ENCODE peak calls at places on chromosomes 5 and 9, in five cellular contexts. G is hepatocyte, R is right atrium auricular region, Q is A673, E is lower lobe of right lung. B is an unnamed sample.
A peak's percentile ranks its signal among the peaks of the same experiment; 100 is the strongest.

GRCh38 chr5:179530069-179530998 is 20.0 kb upstream of the RUFY1 start:
- DNase-seq in R (peak; percentile 63), Q (no peak), E (peak; percentile 79), G (peak; percentile 75), B (no peak)

GRCh38 chr9:132780230-132781007 is 97.7 kb downstream of the AK8 start:
- DNase-seq in E (no peak), R (no peak), Q (no peak), G (no peak), B (no peak)

GRCh38 chr5:140311011-140311467 is 8.1 kb upstream of the PFDN1 start:
- DNase-seq in R (no peak), G (peak; percentile 78), E (no peak), Q (peak; percentile 79), B (peak; percentile 22)

GRCh38 chr5:1246711-1247431 is 21.7 kb downstream of the SLC6A18 start:
- DNase-seq in R (no peak), E (no peak), Q (peak; percentile 61), G (peak; percentile 81), B (peak; percentile 62)

GRCh38 chr5:87048156-87048555 is 219.5 kb upstream of the RASA1 start:
- DNase-seq in Q (peak; percentile 18), G (no peak), E (no peak), R (no peak), B (no peak)

GRCh38 chr5:1516615-1517601 is 6.9 kb downstream of the LPCAT1 start:
- DNase-seq in E (peak; percentile 64), R (peak; percentile 57), Q (no peak), G (no peak), B (no peak)

GRCh38 chr5:170571331-170571731 is 67.5 kb downstream of the KCNIP1 start:
- DNase-seq in Q (no peak), E (no peak), R (no peak), G (peak; percentile 57), B (peak; percentile 38)

GRCh38 chr5:170704417-170705195 is 78.9 kb upstream of the GABRP start:
- DNase-seq in E (no peak), R (no peak), G (no peak), Q (no peak), B (no peak)

GRCh38 chr5:129767927-129768380 is 20.1 kb downstream of the MINAR2 start:
- DNase-seq in G (peak; percentile 94), E (no peak), R (peak; percentile 76), Q (peak; percentile 93), B (peak; percentile 91)

GRCh38 chr5:67875637-67876036 is 339.9 kb upstream of the PIK3R1 start:
- DNase-seq in G (no peak), E (no peak), Q (peak; percentile 32), R (no peak), B (no peak)

GRCh38 chr5:53378590-53379247 is 101.7 kb upstream of the FST start:
- DNase-seq in E (no peak), R (no peak), Q (no peak), G (no peak), B (no peak)

GRCh38 chr5:79119486-79119885 is 7.9 kb downstream of the BHMT start:
- DNase-seq in R (no peak), G (no peak), Q (no peak), E (no peak), B (no peak)

GRCh38 chr9:116149844-116150243 is 3.7 kb upstream of the PAPPA start:
- DNase-seq in G (peak; percentile 61), Q (peak; percentile 79), E (no peak), R (no peak), B (peak; percentile 71)

GRCh38 chr5:168401226-168401625 is 85.0 kb upstream of the RARS1 start:
- DNase-seq in E (no peak), G (no peak), Q (no peak), R (no peak), B (no peak)

GRCh38 chr5:40503438-40503837 is 176.3 kb upstream of the PTGER4 start:
- DNase-seq in R (no peak), G (no peak), E (no peak), Q (no peak), B (no peak)

GRCh38 chr5:155943516-155944407 is 383.2 kb upstream of the SGCD start:
- DNase-seq in E (no peak), Q (peak; percentile 30), R (no peak), G (peak; percentile 80), B (peak; percentile 36)

GRCh38 chr9:126275386-126276001 is 51.1 kb upstream of the MVB12B start:
- DNase-seq in Q (no peak), G (no peak), E (no peak), R (no peak), B (peak; percentile 44)

GRCh38 chr5:18314192-18314778 is 680.0 kb downstream of the TAF11L14 start:
- DNase-seq in R (no peak), E (no peak), G (peak; percentile 41), Q (peak; percentile 62), B (no peak)

GRCh38 chr9:120348951-120349429 is 231.0 kb downstream of the CDK5RAP2 start:
- DNase-seq in G (peak; percentile 72), E (no peak), Q (peak; percentile 55), R (no peak), B (peak; percentile 70)

GRCh38 chr9:73143606-73144328 is 7.9 kb upstream of the ANXA1 start:
- DNase-seq in R (no peak), Q (peak; percentile 91), G (peak; percentile 75), E (no peak), B (peak; percentile 66)

GRCh38 chr9:19456996-19457693 is 48.3 kb downstream of the ACER2 start:
- DNase-seq in G (peak; percentile 85), Q (peak; percentile 65), R (peak; percentile 79), E (no peak), B (peak; percentile 82)

DNA sequence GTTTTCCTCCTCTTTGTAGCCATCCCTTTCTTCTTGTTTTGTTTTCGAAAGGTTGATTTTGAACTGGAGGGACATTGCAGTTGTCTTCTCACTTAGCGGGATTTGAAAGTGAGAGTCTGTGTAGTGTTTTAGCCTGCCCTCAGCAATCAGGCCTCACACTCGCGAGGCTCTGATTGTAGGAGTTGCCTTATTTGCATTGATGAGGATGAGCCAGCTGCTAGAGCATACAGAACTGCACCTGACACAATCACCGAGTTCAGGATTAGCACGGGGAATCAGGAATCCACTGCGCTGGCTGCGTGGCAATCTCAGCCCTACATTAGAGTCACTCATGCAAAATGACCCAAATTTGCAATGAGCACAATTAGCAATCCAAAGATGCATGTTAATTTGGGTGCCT is 122.5 kb upstream of the TMEM161B start:
- DNase-seq in Q (no peak), R (no peak), G (no peak), E (no peak), B (no peak)
- H3K4me1 ChIP-seq in Q (peaks cover 24% of the 10 kb centered on the region), R (no peaks in the 10 kb centered on the region), G (no peaks in the 10 kb centered on the region), E (no peaks in the 10 kb centered on the region), B (no peaks in the 10 kb centered on the region)

GRCh38 chr5:124990723-124991122 is 244.3 kb upstream of the ZNF608 start:
- DNase-seq in R (no peak), E (no peak), Q (no peak), G (peak; percentile 55), B (no peak)

GRCh38 chr5:124986667-124987066 is 240.2 kb upstream of the ZNF608 start:
- DNase-seq in Q (no peak), G (no peak), R (no peak), E (no peak), B (no peak)

GRCh38 chr5:124981901-124982300 is 235.5 kb upstream of the ZNF608 start:
- DNase-seq in Q (no peak), R (no peak), G (no peak), E (no peak), B (no peak)

GRCh38 chr5:124980174-124980941 is 233.9 kb upstream of the ZNF608 start:
- DNase-seq in Q (peak; percentile 94), R (no peak), G (no peak), E (no peak), B (no peak)

GRCh38 chr5:124986170-124986569 is 239.7 kb upstream of the ZNF608 start:
- DNase-seq in G (no peak), E (no peak), Q (no peak), R (no peak), B (no peak)
- H3K9me3 ChIP-seq in G (no peaks in the 10 kb centered on the region), E (peaks cover 10% of the 10 kb centered on the region), Q (no peaks in the 10 kb centered on the region), R (peaks cover 13% of the 10 kb centered on the region), B (peaks cover 9% of the 10 kb centered on the region)

DNA sequence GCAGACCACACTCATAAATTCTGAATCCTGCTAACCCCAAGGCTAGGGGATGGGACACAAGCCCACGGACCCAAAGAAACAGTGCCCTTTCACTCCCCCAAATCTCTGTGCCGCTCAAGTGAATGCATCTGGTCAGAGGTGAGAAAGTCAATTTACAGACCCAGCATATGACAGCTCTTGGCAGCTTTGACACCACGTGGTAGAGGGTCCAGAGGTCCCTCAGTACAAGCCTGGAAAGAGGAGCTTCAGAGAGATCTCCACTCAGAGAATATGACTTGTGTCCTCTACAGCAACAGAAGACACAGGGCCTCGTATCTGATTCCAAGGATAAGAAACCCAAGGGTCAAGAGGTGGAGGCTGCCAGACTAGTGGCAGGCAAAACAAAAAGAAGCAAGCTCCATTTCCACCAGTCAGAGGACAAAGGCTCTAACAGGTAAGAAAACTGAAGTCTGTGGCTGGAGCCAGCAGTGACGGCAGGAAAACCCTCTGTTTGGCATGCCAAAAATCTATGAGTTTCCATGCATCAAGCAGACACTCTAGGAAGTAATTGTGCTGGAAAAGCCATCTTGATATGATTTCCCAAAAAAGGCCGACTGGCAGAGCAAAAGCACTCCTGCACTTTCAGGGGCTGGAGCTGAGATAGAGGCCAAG is 138.7 kb downstream of the UGCG start:
- DNase-seq in G (no peak), Q (no peak), R (no peak), E (no peak), B (no peak)
- H3K27ac ChIP-seq in G (no peak overlapping the region), Q (no peak overlapping the region), R (peak overlapping the region; percentile 0), E (no peak overlapping the region), B (no peak overlapping the region)

DNA sequence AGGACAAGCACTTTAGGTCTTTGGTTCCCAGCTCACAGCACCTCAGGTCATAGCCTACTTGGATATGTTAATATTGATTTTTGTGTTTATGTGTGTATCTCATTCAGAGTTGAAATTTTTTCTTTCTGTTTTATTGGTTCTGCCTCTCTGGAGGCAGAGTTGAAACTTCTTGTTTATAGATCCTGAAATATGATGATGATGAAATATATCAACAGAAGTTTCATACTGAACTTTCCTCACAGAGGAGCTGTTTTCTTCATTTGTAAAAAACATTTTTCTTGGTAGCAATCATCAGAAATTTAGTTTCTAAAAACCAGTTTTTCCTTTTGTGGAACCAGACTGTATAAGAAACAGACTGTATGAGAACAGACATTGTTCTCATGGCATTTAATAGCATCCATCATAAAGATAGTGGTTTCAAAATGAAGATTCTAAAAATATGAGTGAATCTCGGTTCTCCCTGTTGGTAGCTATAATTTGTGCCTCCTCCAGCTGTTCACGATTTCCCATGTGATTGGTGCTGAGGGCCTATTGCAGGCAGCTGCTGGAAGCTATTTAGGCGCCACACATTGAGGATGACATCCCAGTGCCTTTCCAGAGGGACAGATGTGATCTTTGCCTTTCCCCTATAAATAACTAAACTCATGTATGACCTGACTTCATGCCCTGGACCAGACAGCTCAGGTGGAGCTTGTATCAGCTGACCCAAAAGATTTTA is 39.5 kb upstream of the CFAP157 start:
- DNase-seq in Q (no peak), G (no peak), E (no peak), R (no peak), B (no peak)
- H3K4me1 ChIP-seq in Q (no peaks in the 10 kb centered on the region), G (peaks cover 9% of the 10 kb centered on the region), E (peaks cover 8% of the 10 kb centered on the region), R (no peaks in the 10 kb centered on the region), B (peaks cover 2% of the 10 kb centered on the region)